ENCODE peak calls at places on chromosomes 5 and 9, in five cellular contexts. F, H, B, D and Z are unnamed samples.

GRCh38 chr5:73701566-73701965 is 75.6 kb downstream of the ARHGEF28 start:
- DNase-seq in D (no peak), F (no peak), H (no peak), B (no peak), Z (peak)

GRCh38 chr5:55307383-55308253 is at the start of the genes DHX29 and MTREX:
- DNase-seq in D (peak), F (peak), B (peak), H (peak), Z (peak)

GRCh38 chr9:121282309-121283071 is 14.5 kb downstream of the GSN start:
- DNase-seq in B (peak), H (peak), F (no peak), D (no peak), Z (no peak)

GRCh38 chr9:88808019-88808656 is 183.1 kb upstream of the S1PR3 start:
- DNase-seq in H (no peak), B (no peak), D (no peak), F (no peak), Z (peak)

GRCh38 chr9:87678650-87679355 is 47.1 kb upstream of the CTSL start:
- DNase-seq in H (peak), D (peak), F (peak), B (no peak), Z (peak)

GRCh38 chr5:17400724-17401508 is 97.1 kb upstream of the TAF11L2 start:
- DNase-seq in H (no peak), B (no peak), D (no peak), F (no peak), Z (no peak)

GRCh38 chr5:107610795-107611194 is 59.9 kb downstream of the EFNA5 start:
- DNase-seq in H (no peak), D (no peak), B (no peak), F (no peak), Z (no peak)

GRCh38 chr5:16152601-16153568 is 26.7 kb downstream of the MARCHF11 start:
- DNase-seq in H (no peak), B (no peak), D (no peak), F (no peak), Z (no peak)

GRCh38 chr5:52799358-52799982 is 11.8 kb downstream of the ITGA1 start:
- DNase-seq in B (peak), D (no peak), H (peak), F (peak), Z (peak)

GRCh38 chr5:100643473-100643872 is 108.3 kb downstream of the FAM174A start:
- DNase-seq in F (no peak), B (no peak), H (no peak), D (no peak), Z (peak)

GRCh38 chr9:16873131-16873787 is 2.8 kb upstream of the BNC2 start:
- DNase-seq in H (no peak), B (no peak), D (no peak), F (peak), Z (peak)

GRCh38 chr9:76136986-76137385 is 246.5 kb downstream of the PCSK5 start:
- DNase-seq in D (peak), H (no peak), F (peak), B (no peak), Z (peak)

GRCh38 chr5:56819027-56819881 is 3.9 kb downstream of the MAP3K1 start:
- DNase-seq in H (no peak), D (no peak), F (no peak), B (no peak), Z (no peak)

GRCh38 chr9:131554865-131555351 is 9.6 kb downstream of the PRRT1B start:
- DNase-seq in B (no peak), H (no peak), F (no peak), D (no peak), Z (no peak)

GRCh38 chr5:179195561-179196419 is 135.6 kb downstream of the ZNF354C start:
- DNase-seq in F (no peak), D (no peak), B (peak), H (no peak), Z (no peak)

GRCh38 chr5:31630931-31631330 is 8.0 kb upstream of the PDZD2 start:
- DNase-seq in D (no peak), F (peak), H (peak), B (no peak), Z (peak)

GRCh38 chr9:37503736-37504135 is 18.0 kb downstream of the POLR1E start:
- DNase-seq in B (peak), F (no peak), H (no peak), D (no peak), Z (no peak)

GRCh38 chr5:39284552-39284951 is 65.2 kb upstream of the FYB1 start:
- DNase-seq in F (no peak), B (peak), H (no peak), D (no peak), Z (no peak)

GRCh38 chr5:167578977-167579700 is 712.3 kb upstream of the WWC1 start:
- DNase-seq in B (no peak), D (no peak), F (no peak), H (no peak), Z (peak)

GRCh38 chr5:177349762-177350161 is 1.7 kb downstream of the LMAN2 start:
- DNase-seq in H (no peak), D (no peak), B (peak), F (no peak), Z (no peak)

GRCh38 chr9:113558632-113559502 is 95.3 kb downstream of the RGS3 start:
- DNase-seq in F (peak), D (no peak), B (peak), H (peak), Z (peak)

GRCh38 chr9:101727621-101728524 is 10.6 kb downstream of the GRIN3A start:
- DNase-seq in B (no peak), F (no peak), D (peak), H (no peak), Z (no peak)

GRCh38 chr5:178488696-178489095 is 101.5 kb downstream of the COL23A1 start:
- DNase-seq in D (no peak), B (no peak), F (no peak), H (no peak), Z (no peak)